ENCODE peak calls at places on chromosomes 5 and 9, in seven cellular contexts. One of them, this sample, is unnamed.
A peak's percentile ranks its signal among the peaks of the same experiment; 100 is the strongest.

GRCh38 chr5:112342364-112342763 is 76.7 kb downstream of the EPB41L4A start:
- DNase-seq in cardiac muscle cell: no peak
- DNase-seq in left ventricle myocardium inferior: no peak
- DNase-seq in mammary epithelial cell: no peak
- DNase-seq in heart right ventricle: no peak
- DNase-seq in AG04450: no peak
- DNase-seq in esophagus squamous epithelium: no peak
- DNase-seq in this sample: no peak

GRCh38 chr9:114096866-114097612 is 2.1 kb downstream of the KIF12 start:
- DNase-seq in cardiac muscle cell: no peak
- DNase-seq in left ventricle myocardium inferior: no peak
- DNase-seq in mammary epithelial cell: no peak
- DNase-seq in heart right ventricle: no peak
- DNase-seq in AG04450: no peak
- DNase-seq in esophagus squamous epithelium: no peak
- DNase-seq in this sample: no peak

GRCh38 chr9:93673271-93673843 is 97.0 kb downstream of the PHF2 start:
- DNase-seq in cardiac muscle cell: no peak
- DNase-seq in left ventricle myocardium inferior: peak; percentile 73
- DNase-seq in mammary epithelial cell: no peak
- DNase-seq in heart right ventricle: peak; percentile 48
- DNase-seq in AG04450: no peak
- DNase-seq in esophagus squamous epithelium: no peak
- DNase-seq in this sample: peak; percentile 15

GRCh38 chr9:86119457-86119856 is 20.1 kb upstream of the GOLM1 start:
- DNase-seq in cardiac muscle cell: no peak
- DNase-seq in left ventricle myocardium inferior: no peak
- DNase-seq in mammary epithelial cell: no peak
- DNase-seq in heart right ventricle: no peak
- DNase-seq in AG04450: no peak
- DNase-seq in esophagus squamous epithelium: no peak
- DNase-seq in this sample: no peak

GRCh38 chr9:114031037-114031436 is 47.1 kb downstream of the AMBP start:
- DNase-seq in cardiac muscle cell: no peak
- DNase-seq in left ventricle myocardium inferior: no peak
- DNase-seq in mammary epithelial cell: no peak
- DNase-seq in heart right ventricle: no peak
- DNase-seq in AG04450: no peak
- DNase-seq in esophagus squamous epithelium: no peak
- DNase-seq in this sample: peak; percentile 3

GRCh38 chr5:167167191-167167590 is 1124.3 kb upstream of the WWC1 start:
- DNase-seq in cardiac muscle cell: no peak
- DNase-seq in left ventricle myocardium inferior: no peak
- DNase-seq in mammary epithelial cell: no peak
- DNase-seq in heart right ventricle: no peak
- DNase-seq in AG04450: no peak
- DNase-seq in esophagus squamous epithelium: no peak
- DNase-seq in this sample: no peak

GRCh38 chr5:137627293-137627692 is 108.6 kb downstream of the KLHL3 start:
- DNase-seq in cardiac muscle cell: no peak
- DNase-seq in left ventricle myocardium inferior: no peak
- DNase-seq in mammary epithelial cell: no peak
- DNase-seq in heart right ventricle: no peak
- DNase-seq in AG04450: no peak
- DNase-seq in esophagus squamous epithelium: no peak
- DNase-seq in this sample: no peak

GRCh38 chr5:155625897-155626543 is 612.5 kb downstream of the KIF4B start:
- DNase-seq in cardiac muscle cell: no peak
- DNase-seq in left ventricle myocardium inferior: no peak
- DNase-seq in mammary epithelial cell: no peak
- DNase-seq in heart right ventricle: no peak
- DNase-seq in AG04450: no peak
- DNase-seq in esophagus squamous epithelium: no peak
- DNase-seq in this sample: no peak

GRCh38 chr5:115033861-115034260 is 135.8 kb downstream of the TRIM36 start:
- DNase-seq in cardiac muscle cell: peak; percentile 3
- DNase-seq in left ventricle myocardium inferior: no peak
- DNase-seq in mammary epithelial cell: no peak
- DNase-seq in heart right ventricle: no peak
- DNase-seq in AG04450: no peak
- DNase-seq in esophagus squamous epithelium: no peak
- DNase-seq in this sample: no peak

GRCh38 chr5:157371655-157372471 is 88.2 kb upstream of the NIPAL4 start:
- DNase-seq in cardiac muscle cell: no peak
- DNase-seq in left ventricle myocardium inferior: no peak
- DNase-seq in mammary epithelial cell: no peak
- DNase-seq in heart right ventricle: no peak
- DNase-seq in AG04450: no peak
- DNase-seq in esophagus squamous epithelium: no peak
- DNase-seq in this sample: no peak

GRCh38 chr9:68747043-68747533 is 42.0 kb downstream of the PIP5K1B start:
- DNase-seq in cardiac muscle cell: peak; percentile 7
- DNase-seq in left ventricle myocardium inferior: no peak
- DNase-seq in mammary epithelial cell: peak; percentile 17
- DNase-seq in heart right ventricle: no peak
- DNase-seq in AG04450: no peak
- DNase-seq in esophagus squamous epithelium: no peak
- DNase-seq in this sample: no peak

GRCh38 chr9:113807173-113808061 is 68.7 kb upstream of the ZNF618 start:
- DNase-seq in cardiac muscle cell: peak; percentile 53
- DNase-seq in left ventricle myocardium inferior: peak; percentile 22
- DNase-seq in mammary epithelial cell: peak; percentile 43
- DNase-seq in heart right ventricle: no peak
- DNase-seq in AG04450: peak; percentile 13
- DNase-seq in esophagus squamous epithelium: no peak
- DNase-seq in this sample: no peak

GRCh38 chr5:29780401-29780800 is 1413.1 kb upstream of the CDH6 start:
- DNase-seq in cardiac muscle cell: no peak
- DNase-seq in left ventricle myocardium inferior: no peak
- DNase-seq in mammary epithelial cell: no peak
- DNase-seq in heart right ventricle: no peak
- DNase-seq in AG04450: no peak
- DNase-seq in esophagus squamous epithelium: no peak
- DNase-seq in this sample: no peak

DNA sequence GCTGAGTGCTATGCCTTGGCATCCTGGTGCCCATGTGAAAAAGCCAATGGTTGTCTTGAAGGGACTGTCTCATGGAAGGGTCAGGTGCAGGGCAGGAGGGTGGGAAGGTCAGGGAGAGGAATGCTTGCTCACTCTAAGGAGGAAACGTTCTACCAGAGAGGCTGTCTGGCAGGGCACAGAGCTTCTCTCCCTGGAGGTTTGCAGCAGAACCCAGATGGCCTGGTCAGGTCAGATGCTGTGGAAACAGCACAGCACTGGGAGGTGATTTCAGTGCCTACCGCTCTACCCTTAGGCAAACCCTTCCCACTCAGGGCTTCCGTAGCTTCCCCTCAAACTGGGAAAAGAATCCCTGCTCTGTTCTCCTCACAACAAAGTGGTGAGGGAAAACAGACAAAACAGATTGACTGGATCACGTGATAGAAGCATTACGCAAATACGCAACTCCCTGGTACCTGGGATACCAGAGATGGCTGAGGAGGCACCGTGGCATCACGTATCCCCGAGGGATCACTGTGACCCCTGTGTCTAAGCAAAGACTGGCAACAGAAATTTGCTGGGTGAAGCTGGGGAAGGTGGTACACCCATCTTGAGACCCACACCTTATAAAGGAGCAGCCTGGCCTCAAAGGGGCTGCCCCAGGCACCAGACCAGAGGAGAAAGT is 3.9 kb upstream of the MGAT1 start:
- DNase-seq in cardiac muscle cell: no peak
- DNase-seq in left ventricle myocardium inferior: no peak
- DNase-seq in mammary epithelial cell: no peak
- DNase-seq in heart right ventricle: no peak
- DNase-seq in AG04450: no peak
- DNase-seq in esophagus squamous epithelium: no peak
- DNase-seq in this sample: no peak
- H3K27ac ChIP-seq in cardiac muscle cell: no peak overlapping the region
- H3K27ac ChIP-seq in left ventricle myocardium inferior: peak overlapping the region; percentile 100
- H3K27ac ChIP-seq in mammary epithelial cell: no peak overlapping the region
- H3K27ac ChIP-seq in heart right ventricle: peak overlapping the region; percentile 9
- H3K27ac ChIP-seq in AG04450: peak overlapping the region; percentile 11
- H3K27ac ChIP-seq in esophagus squamous epithelium: peak overlapping the region; percentile 96
- H3K27ac ChIP-seq in this sample: peak overlapping the region; percentile 99

DNA sequence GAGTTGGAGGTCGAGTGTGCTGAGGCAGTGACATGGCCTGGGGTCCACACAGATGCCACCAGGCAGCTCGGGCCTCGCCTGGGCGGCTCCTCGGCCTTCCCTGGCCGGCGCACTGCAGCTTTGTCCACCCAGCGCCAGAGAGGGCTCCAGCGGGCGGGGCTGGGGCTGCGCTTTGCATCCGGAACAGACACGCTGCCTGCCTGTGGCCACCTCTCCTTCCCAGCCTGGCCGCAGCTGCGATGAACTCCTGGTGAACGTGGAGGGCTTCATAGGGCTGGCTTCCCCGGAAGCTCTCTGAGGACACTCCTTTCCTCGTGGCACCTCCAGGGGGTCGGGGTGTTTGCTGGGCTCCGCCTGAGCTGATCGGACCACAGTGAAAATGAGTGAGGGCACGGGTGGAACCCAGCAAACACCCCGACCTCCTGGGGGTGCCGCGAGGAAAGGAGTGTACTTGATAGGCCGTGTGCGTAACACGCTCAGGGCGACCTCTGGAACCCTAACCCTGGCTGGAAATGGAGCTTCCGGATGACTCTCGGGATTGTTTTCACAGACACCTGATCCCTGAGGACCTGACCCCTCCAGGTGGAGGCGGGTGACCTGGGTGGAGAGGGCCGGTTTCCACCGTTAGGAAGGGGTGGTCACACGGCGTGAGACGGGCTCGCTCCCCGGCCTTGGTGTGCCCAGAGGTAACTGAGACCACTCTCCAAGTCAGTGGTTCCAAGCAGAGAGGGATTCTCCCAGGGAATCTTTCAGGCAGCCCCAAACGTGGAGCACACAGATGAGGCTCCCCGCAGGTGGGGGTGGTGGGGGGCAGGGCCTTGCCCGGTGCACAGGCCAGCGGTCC is 31.8 kb upstream of the RXRA start:
- DNase-seq in cardiac muscle cell: no peak
- DNase-seq in left ventricle myocardium inferior: peak; percentile 60
- DNase-seq in mammary epithelial cell: no peak
- DNase-seq in heart right ventricle: peak; percentile 61
- DNase-seq in AG04450: no peak
- DNase-seq in esophagus squamous epithelium: no peak
- DNase-seq in this sample: no peak
- H3K27ac ChIP-seq in cardiac muscle cell: no peak overlapping the region
- H3K27ac ChIP-seq in left ventricle myocardium inferior: peak overlapping the region; percentile 44
- H3K27ac ChIP-seq in mammary epithelial cell: no peak overlapping the region
- H3K27ac ChIP-seq in heart right ventricle: no peak overlapping the region
- H3K27ac ChIP-seq in AG04450: no peak overlapping the region
- H3K27ac ChIP-seq in esophagus squamous epithelium: no peak overlapping the region
- H3K27ac ChIP-seq in this sample: no peak overlapping the region

GRCh38 chr5:52728686-52729085 is 59.0 kb upstream of the ITGA1 start:
- DNase-seq in cardiac muscle cell: no peak
- DNase-seq in left ventricle myocardium inferior: no peak
- DNase-seq in mammary epithelial cell: no peak
- DNase-seq in heart right ventricle: no peak
- DNase-seq in AG04450: no peak
- DNase-seq in esophagus squamous epithelium: no peak
- DNase-seq in this sample: no peak

GRCh38 chr5:52727001-52727400 is 60.7 kb upstream of the ITGA1 start:
- DNase-seq in cardiac muscle cell: no peak
- DNase-seq in left ventricle myocardium inferior: no peak
- DNase-seq in mammary epithelial cell: no peak
- DNase-seq in heart right ventricle: no peak
- DNase-seq in AG04450: no peak
- DNase-seq in esophagus squamous epithelium: no peak
- DNase-seq in this sample: no peak

GRCh38 chr5:52728201-52728600 is 59.5 kb upstream of the ITGA1 start:
- DNase-seq in cardiac muscle cell: no peak
- DNase-seq in left ventricle myocardium inferior: no peak
- DNase-seq in mammary epithelial cell: no peak
- DNase-seq in heart right ventricle: no peak
- DNase-seq in AG04450: no peak
- DNase-seq in esophagus squamous epithelium: no peak
- DNase-seq in this sample: no peak

GRCh38 chr5:52725781-52726180 is 61.9 kb upstream of the ITGA1 start:
- DNase-seq in cardiac muscle cell: no peak
- DNase-seq in left ventricle myocardium inferior: peak; percentile 24
- DNase-seq in mammary epithelial cell: no peak
- DNase-seq in heart right ventricle: peak; percentile 36
- DNase-seq in AG04450: no peak
- DNase-seq in esophagus squamous epithelium: no peak
- DNase-seq in this sample: no peak

DNA sequence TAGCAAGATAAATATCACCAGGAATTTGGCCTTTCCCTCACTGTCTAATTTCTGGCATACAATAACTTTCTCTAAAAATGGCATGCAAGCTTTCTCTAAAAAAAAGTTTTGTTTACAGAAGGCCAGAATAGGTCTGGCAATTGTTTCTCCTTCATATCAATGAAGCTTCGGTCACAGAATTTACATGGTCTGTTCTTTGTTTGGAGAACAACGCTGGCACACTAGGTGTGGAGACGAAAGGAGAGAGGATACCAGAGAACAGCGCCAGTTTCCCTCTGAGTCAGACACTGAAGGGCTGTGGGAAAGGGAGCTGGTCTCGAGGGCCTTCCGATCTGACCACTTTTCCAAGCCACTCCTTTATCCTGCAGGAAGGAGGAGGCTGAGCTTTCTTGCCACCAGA is 60.1 kb upstream of the ITGA1 start:
- DNase-seq in cardiac muscle cell: no peak
- DNase-seq in left ventricle myocardium inferior: peak; percentile 16
- DNase-seq in mammary epithelial cell: peak; percentile 93
- DNase-seq in heart right ventricle: no peak
- DNase-seq in AG04450: no peak
- DNase-seq in esophagus squamous epithelium: no peak
- DNase-seq in this sample: no peak
- H3K27ac ChIP-seq in cardiac muscle cell: no peak overlapping the region
- H3K27ac ChIP-seq in left ventricle myocardium inferior: peak overlapping the region; percentile 69
- H3K27ac ChIP-seq in mammary epithelial cell: peak overlapping the region; percentile 85
- H3K27ac ChIP-seq in heart right ventricle: peak overlapping the region; percentile 73
- H3K27ac ChIP-seq in AG04450: no peak overlapping the region
- H3K27ac ChIP-seq in esophagus squamous epithelium: peak overlapping the region; percentile 18
- H3K27ac ChIP-seq in this sample: no peak overlapping the region

DNA sequence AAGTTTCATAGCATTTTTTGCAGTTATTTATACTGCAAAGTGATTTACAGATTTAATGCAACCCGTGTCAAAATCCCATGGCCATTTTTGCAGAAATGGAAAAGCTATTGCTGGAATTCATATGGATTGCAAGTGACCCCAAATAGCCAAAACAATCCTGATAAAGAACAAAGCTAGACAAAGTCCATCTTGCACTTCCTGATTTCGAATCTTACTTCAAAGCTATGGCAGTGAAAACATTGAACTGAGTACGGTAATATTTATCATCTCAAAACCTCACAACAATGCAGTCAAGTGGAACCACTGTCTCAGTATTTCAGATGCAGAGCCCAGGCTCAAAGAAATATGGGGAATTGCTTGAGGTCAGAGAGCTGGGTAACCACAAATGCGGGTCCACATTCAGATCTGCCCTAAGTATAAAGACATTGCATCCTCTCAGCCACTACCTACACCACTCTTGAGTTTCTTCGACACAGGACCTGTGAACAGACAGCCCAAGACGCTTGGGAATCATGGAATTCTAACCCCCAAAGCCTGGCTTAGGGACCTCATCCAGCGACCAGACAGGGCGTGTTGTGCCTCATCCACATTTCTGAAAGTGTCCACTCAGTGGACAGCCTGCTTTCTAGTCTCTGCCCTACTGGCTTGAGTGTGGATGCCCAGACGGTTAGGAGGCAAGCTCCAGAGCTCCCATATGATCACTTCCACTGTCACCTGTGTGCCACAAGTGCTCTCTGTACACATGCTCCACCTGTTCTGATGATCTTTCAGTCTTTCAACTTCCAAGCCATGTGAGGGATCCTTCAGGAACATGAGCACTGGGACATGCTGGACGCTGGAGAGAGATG is 39.3 kb upstream of the KCNIP1 start:
- DNase-seq in cardiac muscle cell: no peak
- DNase-seq in left ventricle myocardium inferior: no peak
- DNase-seq in mammary epithelial cell: no peak
- DNase-seq in heart right ventricle: no peak
- DNase-seq in AG04450: no peak
- DNase-seq in esophagus squamous epithelium: no peak
- DNase-seq in this sample: no peak
- H3K27ac ChIP-seq in cardiac muscle cell: no peak overlapping the region
- H3K27ac ChIP-seq in left ventricle myocardium inferior: no peak overlapping the region
- H3K27ac ChIP-seq in mammary epithelial cell: no peak overlapping the region
- H3K27ac ChIP-seq in heart right ventricle: no peak overlapping the region
- H3K27ac ChIP-seq in AG04450: no peak overlapping the region
- H3K27ac ChIP-seq in esophagus squamous epithelium: no peak overlapping the region
- H3K27ac ChIP-seq in this sample: no peak overlapping the region

This sample was measured in upper lobe of left lung.